ENCODE peak calls at places on chromosomes 11 and 22, in six cellular contexts. J is GM23248; Y is sigmoid colon; S is naive thymus-derived CD4-positive, alpha-beta T cell; C is IMR-90; H is heart left ventricle. T is an unnamed sample. For H3K36me3, the result is how much of the 10 kb centered on the place peaks cover.

GRCh38 chr22:44892803-44893730 is 116.7 kb downstream of the PHF21B start:
- DNase-seq in Y (no peak), J (no peak), C (no peak), S (no peak), H (no peak), T (no peak)

GRCh38 chr11:103109818-103110388 is 677 bp downstream of the DYNC2H1 start:
- DNase-seq in S (peak), H (no peak), J (peak), C (no peak), Y (no peak), T (no peak)

GRCh38 chr11:9344046-9344680 is 29.8 kb upstream of the TMEM41B start:
- DNase-seq in C (no peak), H (no peak), Y (no peak), S (no peak), J (no peak), T (no peak)

GRCh38 chr11:78334109-78334508 is 83.5 kb downstream of the GAB2 start:
- DNase-seq in H (no peak), C (no peak), S (no peak), Y (no peak), J (no peak), T (no peak)

GRCh38 chr11:69496202-69496557 is 14.7 kb downstream of the LINC01488 start:
- DNase-seq in S (no peak), Y (no peak), H (peak), J (no peak), C (no peak), T (no peak)

GRCh38 chr22:41672780-41673509 is 15.7 kb downstream of the SNU13 start:
- DNase-seq in Y (no peak), C (no peak), H (no peak), J (peak), S (no peak), T (no peak)

GRCh38 chr22:46007848-46008261 is 30.9 kb upstream of the WNT7B start:
- DNase-seq in C (peak), J (peak), Y (peak), H (peak), S (no peak), T (no peak)

GRCh38 chr11:2806351-2807058 is 79.1 kb downstream of the CDKN1C start:
- DNase-seq in Y (peak), H (peak), J (no peak), S (no peak), C (no peak), T (no peak)

GRCh38 chr11:17807034-17807433 is 72.5 kb downstream of the KCNC1 start:
- DNase-seq in Y (no peak), H (no peak), J (no peak), C (no peak), S (no peak), T (no peak)

GRCh38 chr11:68653486-68654430 is 30.6 kb upstream of the GAL start:
- DNase-seq in Y (no peak), H (no peak), J (no peak), C (no peak), S (no peak), T (no peak)

GRCh38 chr11:47656284-47656915 is 14.0 kb upstream of the MTCH2 start:
- DNase-seq in H (no peak), S (no peak), J (no peak), C (no peak), Y (no peak), T (no peak)

GRCh38 chr11:77107950-77108349 is 5.3 kb downstream of the OMP start:
- DNase-seq in S (no peak), H (no peak), J (peak), C (peak), Y (no peak), T (no peak)

GRCh38 chr11:119687220-119688046 is 41.6 kb downstream of the NECTIN1 start:
- DNase-seq in C (no peak), Y (no peak), S (no peak), J (no peak), H (no peak), T (no peak)

GRCh38 chr22:20903093-20903492 is 14.1 kb upstream of the CRKL start:
- DNase-seq in C (no peak), S (no peak), H (no peak), Y (no peak), J (no peak), T (no peak)

GRCh38 chr11:40797981-40798380 is 661.5 kb downstream of the LRRC4C start:
- DNase-seq in Y (no peak), H (no peak), S (no peak), J (no peak), C (no peak), T (no peak)

GRCh38 chr11:87092567-87092966 is 54.8 kb downstream of the TMEM135 start:
- DNase-seq in C (no peak), H (no peak), J (no peak), Y (no peak), S (no peak), T (no peak)

GRCh38 chr11:73249858-73250773 is 22.0 kb upstream of the P2RY6 start:
- DNase-seq in Y (peak), S (peak), C (no peak), J (no peak), H (no peak), T (no peak)

GRCh38 chr11:63882555-63883242 is 34.3 kb downstream of the RCOR2 start:
- DNase-seq in J (no peak), C (no peak), Y (no peak), H (peak), S (peak), T (no peak)

GRCh38 chr11:63876616-63877015 is 37.7 kb downstream of the MARK2 start:
- DNase-seq in J (no peak), H (no peak), S (no peak), C (no peak), Y (no peak), T (no peak)

GRCh38 chr11:63877658-63878241 is 38.8 kb downstream of the MARK2 start:
- DNase-seq in H (no peak), C (no peak), J (no peak), S (no peak), Y (no peak), T (no peak)

GRCh38 chr11:63880031-63880841 is 36.7 kb downstream of the RCOR2 start:
- DNase-seq in J (peak), S (no peak), Y (no peak), H (no peak), C (peak), T (no peak)

GRCh38 chr11:63879598-63879997 is 37.4 kb downstream of the RCOR2 start:
- DNase-seq in C (no peak), J (no peak), H (no peak), Y (no peak), S (no peak), T (no peak)
- H3K27ac ChIP-seq in C (no peak), J (peak), H (no peak), Y (no peak), S (no peak), T (no peak)

GRCh38 chr11:35243774-35244173 is 104.8 kb downstream of the CD44 start:
- DNase-seq in Y (no peak), C (no peak), J (no peak), H (no peak), S (no peak), T (no peak)
- H3K36me3 ChIP-seq in Y (under half), C (under half), J (under half), H (under half), S (under half), T (under half)

GRCh38 chr11:111574373-111575230 is 27.6 kb upstream of the SIK2 start:
- DNase-seq in J (no peak), S (no peak), H (no peak), Y (no peak), C (no peak), T (peak)
- H3K4me3 ChIP-seq in J (peak), S (no peak), H (peak), Y (peak), C (no peak), T (no peak)

DNA sequence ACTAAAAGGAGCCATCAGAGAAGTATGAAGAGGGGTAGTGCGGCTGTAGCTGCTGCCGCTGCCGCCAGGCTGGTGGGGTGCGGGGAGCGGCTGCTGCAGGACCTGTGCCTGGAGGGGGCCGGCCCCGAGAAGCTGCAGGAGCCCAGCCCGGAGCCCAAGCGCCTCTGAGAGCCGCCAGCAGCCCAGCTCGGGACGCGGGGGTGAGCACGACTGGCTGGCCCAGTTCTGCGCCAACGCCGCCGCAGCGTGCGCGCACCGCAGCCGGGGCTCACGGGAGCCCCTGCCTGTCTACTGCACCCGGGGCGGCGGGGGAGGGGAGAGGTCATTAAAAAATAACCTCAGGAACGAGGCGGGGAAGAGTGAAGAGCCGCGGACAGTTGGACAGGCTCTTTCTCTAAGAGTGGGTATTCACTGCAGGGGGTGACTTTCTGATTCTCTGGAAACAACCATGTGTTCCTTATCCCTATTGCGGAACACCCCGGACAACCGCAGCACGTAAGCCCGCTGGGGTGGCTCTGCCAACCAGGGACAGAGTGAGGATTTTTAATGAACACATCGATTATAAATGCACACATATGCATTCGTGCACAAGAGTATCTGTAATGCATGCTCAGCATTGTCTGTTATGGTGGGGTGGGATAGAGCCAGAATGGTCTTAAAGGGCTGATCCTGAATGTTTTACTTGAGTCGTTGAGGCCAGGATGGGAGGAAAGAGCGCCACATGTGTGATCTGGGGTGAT is 459 bp downstream of the GAS2 start:
- DNase-seq in Y (no peak), S (no peak), H (peak), C (no peak), J (peak), T (peak)
- H3K27ac ChIP-seq in Y (no peak), S (no peak), H (peak), C (no peak), J (no peak), T (no peak)

DNA sequence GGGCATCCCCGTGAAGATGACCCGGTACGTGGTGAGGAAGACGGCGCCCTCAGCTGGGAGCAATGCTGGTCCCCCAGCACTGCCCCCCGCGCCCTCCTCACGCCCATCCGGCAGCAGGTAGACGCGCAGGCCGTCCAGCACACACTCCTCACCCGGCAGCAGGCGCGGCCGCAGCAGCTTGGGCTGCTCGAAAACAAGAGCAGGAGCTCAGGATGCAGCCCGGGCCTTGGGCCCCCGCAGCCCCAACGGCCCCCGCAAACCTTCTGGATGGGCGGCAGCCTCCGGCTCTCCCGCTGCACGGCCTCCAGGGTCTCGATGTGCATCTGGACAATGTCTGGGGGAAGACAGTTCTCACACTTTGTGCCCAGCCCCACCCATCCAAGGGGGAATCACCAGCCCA is 13.3 kb downstream of the SBF1 start:
- DNase-seq in C (no peak), H (no peak), J (no peak), S (no peak), Y (no peak), T (no peak)
- H3K36me3 ChIP-seq in C (half or more), H (half or more), J (under half), S (under half), Y (half or more), T (half or more)

DNA sequence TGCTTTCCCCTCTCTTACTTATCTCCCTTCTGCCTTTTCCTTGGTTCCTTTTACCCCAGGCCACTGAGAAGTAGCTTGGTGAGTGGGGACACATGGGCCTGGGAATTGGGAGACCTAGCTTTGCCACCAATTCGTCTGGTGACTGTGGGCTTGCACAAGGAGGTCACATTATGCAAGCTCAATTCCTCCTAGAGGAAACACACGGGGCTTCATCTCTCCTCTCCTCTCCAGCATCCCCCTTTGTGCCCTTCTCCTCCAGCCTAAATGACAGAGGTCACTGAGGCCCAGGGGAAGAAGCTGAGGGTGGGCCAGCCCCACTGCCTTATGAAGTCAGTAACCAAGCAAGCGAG is 2.2 kb downstream of the CLCF1 start:
- DNase-seq in H (no peak), S (no peak), J (no peak), C (no peak), Y (no peak), T (no peak)
- H3K4me3 ChIP-seq in H (no peak), S (peak), J (peak), C (no peak), Y (peak), T (no peak)

GRCh38 chr11:46450846-46451470 is 59.4 kb upstream of the CHRM4 start:
- DNase-seq in Y (no peak), J (no peak), C (peak), S (no peak), H (no peak), T (no peak)
- H3K27ac ChIP-seq in Y (peak), J (no peak), C (no peak), S (no peak), H (no peak), T (no peak)

T was measured in CD4-positive, CD25-positive, alpha-beta regulatory T cell.